ENCODE peak calls at places on chromosomes 16 and 17, in six cellular contexts. J is fibroblast of the conjunctiva, G is suprapubic skin, F is mucosa of descending colon, T is hepatocyte, V is EL. B is an unnamed sample.

GRCh38 chr16:50635505-50636392 is 45.4 kb downstream of the SNX20 start:
- DNase-seq in J (no peak), G (no peak), F (no peak), T (no peak), V (no peak), B (no peak)

GRCh38 chr16:30185683-30186421 is 2.5 kb downstream of the CORO1A start:
- DNase-seq in J (no peak), G (no peak), F (peak), T (no peak), V (no peak), B (no peak)

GRCh38 chr17:67364847-67365761 is 1.3 kb downstream of the PSMD12 start:
- DNase-seq in J (no peak), G (no peak), F (no peak), T (no peak), V (no peak), B (no peak)

GRCh38 chr16:85078176-85078700 is 34.0 kb downstream of the CIBAR2 start:
- DNase-seq in J (no peak), G (no peak), F (no peak), T (no peak), V (no peak), B (no peak)

GRCh38 chr17:14067347-14067746 is 2.0 kb upstream of the COX10 start:
- DNase-seq in J (no peak), G (no peak), F (no peak), T (no peak), V (no peak), B (no peak)

GRCh38 chr17:29927546-29927945 is 2.5 kb downstream of the SSH2 start:
- DNase-seq in J (no peak), G (no peak), F (no peak), T (no peak), V (peak), B (peak)

GRCh38 chr17:57107498-57108101 is 22.6 kb downstream of the AKAP1 start:
- DNase-seq in J (no peak), G (no peak), F (peak), T (peak), V (peak), B (no peak)

GRCh38 chr17:33369149-33369548 is 76.1 kb upstream of the ASIC2 start:
- DNase-seq in J (no peak), G (no peak), F (no peak), T (no peak), V (no peak), B (no peak)

GRCh38 chr16:75345711-75346110 is 87.6 kb downstream of the CFDP1 start:
- DNase-seq in J (no peak), G (no peak), F (no peak), T (no peak), V (no peak), B (no peak)

GRCh38 chr17:31854672-31855071 is 4.4 kb downstream of the COPRS start:
- DNase-seq in J (no peak), G (no peak), F (no peak), T (no peak), V (no peak), B (no peak)

GRCh38 chr17:37273419-37274051 is 102.2 kb upstream of the C17orf78 start:
- DNase-seq in J (peak), G (no peak), F (no peak), T (peak), V (peak), B (peak)

GRCh38 chr17:74212262-74212912 is 984 bp upstream of the TTYH2 start:
- DNase-seq in J (no peak), G (no peak), F (no peak), T (peak), V (peak), B (peak)

GRCh38 chr16:51022852-51023251 is 128.2 kb downstream of the SALL1 start:
- DNase-seq in J (no peak), G (no peak), F (no peak), T (no peak), V (no peak), B (no peak)

GRCh38 chr17:74780443-74781238 is 4.5 kb upstream of the NAT9 start:
- DNase-seq in J (no peak), G (no peak), F (no peak), T (no peak), V (peak), B (no peak)

GRCh38 chr17:77884019-77884418 is 74.5 kb upstream of the TNRC6C start:
- DNase-seq in J (no peak), G (no peak), F (no peak), T (peak), V (no peak), B (no peak)

GRCh38 chr16:16992986-16993783 is 477.6 kb downstream of the XYLT1 start:
- DNase-seq in J (no peak), G (no peak), F (no peak), T (no peak), V (no peak), B (no peak)

GRCh38 chr16:24138024-24138423 is 118.1 kb upstream of the CACNG3 start:
- DNase-seq in J (no peak), G (no peak), F (no peak), T (no peak), V (no peak), B (no peak)

GRCh38 chr16:84117482-84117843 is 721 bp upstream of the MBTPS1 start:
- DNase-seq in J (no peak), G (no peak), F (no peak), T (no peak), V (no peak), B (peak)

GRCh38 chr16:1771072-1771863 is at the start of gene NME3:
- DNase-seq in J (no peak), G (peak), F (peak), T (peak), V (peak), B (peak)

GRCh38 chr17:81412490-81413093 is 17.3 kb downstream of the BAHCC1 start:
- DNase-seq in J (no peak), G (no peak), F (no peak), T (no peak), V (no peak), B (peak)

GRCh38 chr16:71428883-71429282 is 13.0 kb downstream of the TLE7 start:
- DNase-seq in J (no peak), G (no peak), F (no peak), T (no peak), V (peak), B (no peak)

GRCh38 chr17:46202482-46202881 is 9.3 kb upstream of the KANSL1 start:
- DNase-seq in J (no peak), G (no peak), F (no peak), T (no peak), V (no peak), B (no peak)

GRCh38 chr16:9713151-9713550 is 469.1 kb downstream of the GRIN2A start:
- DNase-seq in J (no peak), G (no peak), F (no peak), T (no peak), V (no peak), B (no peak)

GRCh38 chr17:64223931-64224657 is 39.0 kb downstream of the TEX2 start:
- DNase-seq in J (no peak), G (no peak), F (no peak), T (no peak), V (no peak), B (no peak)

GRCh38 chr17:78128616-78129384 is at the start of gene TMC6:
- DNase-seq in J (no peak), G (peak), F (peak), T (peak), V (peak), B (peak)

GRCh38 chr17:59074494-59074893 is 32.2 kb downstream of the TRIM37 start:
- DNase-seq in J (no peak), G (no peak), F (no peak), T (no peak), V (peak), B (peak)

GRCh38 chr17:32305049-32305448 is 36.9 kb downstream of the C17orf75 start:
- DNase-seq in J (no peak), G (no peak), F (no peak), T (no peak), V (no peak), B (no peak)

GRCh38 chr17:72590382-72590781 is 469.6 kb downstream of the SOX9 start:
- DNase-seq in J (peak), G (no peak), F (no peak), T (no peak), V (peak), B (no peak)

GRCh38 chr16:66481081-66481942 is 54.2 kb downstream of the BEAN1 start:
- DNase-seq in J (no peak), G (peak), F (no peak), T (no peak), V (no peak), B (no peak)

GRCh38 chr16:86401119-86401518 is 109.2 kb upstream of the FOXF1 start:
- DNase-seq in J (no peak), G (no peak), F (no peak), T (no peak), V (no peak), B (no peak)

GRCh38 chr17:27494192-27495091 is 38.2 kb downstream of the KSR1 start:
- DNase-seq in J (no peak), G (peak), F (peak), T (peak), V (no peak), B (peak)

GRCh38 chr16:85028638-85029412 is 1.2 kb downstream of the KIAA0513 start:
- DNase-seq in J (no peak), G (no peak), F (peak), T (peak), V (peak), B (peak)

GRCh38 chr16:4272114-4272954 is 489 bp downstream of the TFAP4 start:
- DNase-seq in J (no peak), G (peak), F (peak), T (peak), V (peak), B (peak)

GRCh38 chr16:19127674-19128131 is 13.9 kb downstream of the ITPRIPL2 start:
- DNase-seq in J (no peak), G (no peak), F (no peak), T (no peak), V (no peak), B (no peak)

GRCh38 chr17:8463089-8463488 is 27.4 kb downstream of the NDEL1 start:
- DNase-seq in J (peak), G (no peak), F (no peak), T (no peak), V (no peak), B (no peak)

GRCh38 chr17:50365649-50366393 is 7.2 kb downstream of the MRPL27 start:
- DNase-seq in J (no peak), G (no peak), F (no peak), T (no peak), V (no peak), B (no peak)